ENCODE peak calls at places on chromosome 20, in eight cellular contexts. X is sigmoid colon, P is heart left ventricle, K is adrenal gland, D is HepG2, L is tibial nerve, U is ovary, E is A549. J is an unnamed sample.

GRCh38 chr20:5092765-5093339 is 26.9 kb downstream of the PCNA start:
- DNase-seq in X (no peak), P (no peak), K (no peak), D (no peak), L (no peak), U (no peak), E (no peak), J (no peak)

GRCh38 chr20:35339007-35339406 is 46.8 kb upstream of the FAM83C start:
- DNase-seq in X (no peak), P (no peak), K (no peak), D (no peak), L (no peak), U (no peak), E (no peak), J (no peak)

GRCh38 chr20:46182271-46182670 is 64.2 kb downstream of the CD40 start:
- DNase-seq in X (no peak), P (no peak), K (no peak), D (no peak), L (no peak), U (no peak), E (no peak), J (no peak)

GRCh38 chr20:61436268-61436667 is 184.2 kb downstream of the CDH4 start:
- DNase-seq in X (no peak), P (no peak), K (no peak), D (no peak), L (no peak), U (no peak), E (no peak), J (no peak)

GRCh38 chr20:62219992-62220665 is at the start of gene HRH3:
- DNase-seq in X (no peak), P (no peak), K (peak; percentile 61), D (peak; percentile 41), L (no peak), U (peak; percentile 31), E (no peak), J (no peak)

GRCh38 chr20:60206259-60206658 is 248.0 kb downstream of the CDH26 start:
- DNase-seq in X (no peak), P (no peak), K (no peak), D (peak; percentile 31), L (no peak), U (no peak), E (peak; percentile 27), J (no peak)

GRCh38 chr20:25287631-25288290 is 39.9 kb downstream of the PYGB start:
- DNase-seq in X (peak; percentile 18), P (peak; percentile 20), K (peak; percentile 3), D (no peak), L (no peak), U (peak; percentile 9), E (no peak), J (no peak)

GRCh38 chr20:61719691-61720347 is 345.9 kb downstream of the TAF4 start:
- DNase-seq in X (no peak), P (no peak), K (no peak), D (no peak), L (no peak), U (no peak), E (no peak), J (no peak)

GRCh38 chr20:46438156-46438750 is 31.8 kb upstream of the ELMO2 start:
- DNase-seq in X (no peak), P (no peak), K (no peak), D (peak; percentile 50), L (no peak), U (no peak), E (peak; percentile 50), J (no peak)

GRCh38 chr20:15799871-15800270 is 773.4 kb downstream of the KIF16B start:
- DNase-seq in X (no peak), P (no peak), K (no peak), D (no peak), L (no peak), U (no peak), E (no peak), J (no peak)

GRCh38 chr20:869606-870005 is 36.1 kb downstream of the FAM110A start:
- DNase-seq in X (no peak), P (no peak), K (no peak), D (no peak), L (no peak), U (no peak), E (no peak), J (no peak)

GRCh38 chr20:63216849-63217471 is 1.0 kb upstream of the YTHDF1 start:
- DNase-seq in X (no peak), P (no peak), K (no peak), D (no peak), L (no peak), U (no peak), E (no peak), J (no peak)

GRCh38 chr20:50286174-50286511 is 95.5 kb downstream of the CEBPB start:
- DNase-seq in X (no peak), P (peak; percentile 19), K (no peak), D (no peak), L (no peak), U (no peak), E (no peak), J (no peak)

GRCh38 chr20:50283922-50284810 is 93.5 kb downstream of the CEBPB start:
- DNase-seq in X (peak; percentile 76), P (peak; percentile 45), K (no peak), D (peak; percentile 58), L (no peak), U (no peak), E (peak; percentile 80), J (no peak)

GRCh38 chr20:50285376-50286173 is 94.9 kb downstream of the CEBPB start:
- DNase-seq in X (peak; percentile 86), P (peak; percentile 44), K (no peak), D (no peak), L (no peak), U (peak; percentile 83), E (no peak), J (no peak)

GRCh38 chr20:50283370-50283769 is 92.7 kb downstream of the CEBPB start:
- DNase-seq in X (no peak), P (peak; percentile 27), K (no peak), D (no peak), L (no peak), U (no peak), E (no peak), J (no peak)

GRCh38 chr20:50284811-50285375 is 94.3 kb downstream of the CEBPB start:
- DNase-seq in X (peak; percentile 71), P (peak; percentile 68), K (no peak), D (no peak), L (no peak), U (peak; percentile 81), E (no peak), J (no peak)
- H3K4me1 ChIP-seq in X (peaks cover 23% of the 10 kb centered on the region), P (peaks cover 5% of the 10 kb centered on the region), K (peaks cover 51% of the 10 kb centered on the region), D (peaks cover 73% of the 10 kb centered on the region), L (peaks cover 62% of the 10 kb centered on the region), U (peaks cover 29% of the 10 kb centered on the region), E (peaks cover 73% of the 10 kb centered on the region), J (peaks cover 55% of the 10 kb centered on the region)

DNA sequence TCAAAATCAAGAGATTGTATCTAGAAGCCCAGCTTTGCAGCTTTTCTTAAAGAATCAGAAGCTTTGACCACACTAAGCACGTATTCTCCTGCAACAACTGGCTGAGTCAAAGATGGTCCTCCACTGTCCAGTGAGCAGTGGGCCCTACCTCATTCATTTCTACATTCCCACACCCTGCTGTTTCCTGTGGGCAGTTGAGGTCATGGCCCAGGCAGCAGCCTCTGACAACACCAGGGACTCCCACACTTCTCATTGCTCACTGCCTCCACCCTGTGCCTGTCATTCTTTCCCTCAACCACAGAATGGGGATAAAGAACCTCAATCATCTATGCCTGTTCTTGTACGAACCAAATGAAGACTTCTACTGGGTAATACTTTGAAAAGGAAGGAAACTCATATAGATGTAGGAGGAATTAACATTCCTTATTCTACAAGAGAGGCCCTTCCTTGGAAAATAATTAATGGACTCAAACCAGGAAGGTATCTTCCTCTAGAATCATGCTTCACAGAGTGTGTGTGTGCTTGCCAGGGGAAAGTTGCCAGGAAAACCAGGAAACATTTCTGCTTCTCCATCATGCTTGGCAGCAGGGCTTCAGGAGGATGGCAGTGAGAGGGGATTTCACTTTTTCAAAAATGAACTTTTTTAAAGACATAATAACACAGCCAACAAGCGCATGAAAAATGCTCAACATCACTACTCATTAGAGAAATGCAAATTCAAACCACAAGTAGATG is 191.7 kb upstream of the RIN2 start:
- DNase-seq in X (no peak), P (no peak), K (no peak), D (no peak), L (no peak), U (no peak), E (no peak), J (no peak)
- TF ChIP-seq POLR2A in X (no peak), P (no peak), K (no peak), D (no peak), L (no peak), U (no peak), E (no peak), J (no peak)

DNA sequence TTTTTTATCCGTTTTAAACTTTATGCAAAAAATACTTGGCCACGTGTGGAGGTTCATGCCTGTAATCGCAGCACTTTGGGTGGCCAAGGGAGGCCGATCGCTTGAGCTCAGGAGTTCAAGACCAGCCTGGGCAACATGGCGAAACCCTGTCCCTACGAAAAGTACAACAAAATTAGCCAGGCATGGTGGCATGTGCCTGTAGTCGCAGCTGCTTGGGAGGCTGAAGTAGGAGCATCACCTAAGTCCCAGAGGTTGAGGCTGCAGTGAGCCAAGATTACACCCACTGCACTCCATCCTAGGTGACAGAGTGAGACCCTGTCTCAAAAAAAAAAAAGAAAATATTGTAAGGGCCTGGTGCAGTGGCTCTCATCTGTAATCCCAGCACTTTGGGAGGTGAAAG is 45.0 kb downstream of the CSE1L start:
- DNase-seq in X (no peak), P (no peak), K (no peak), D (no peak), L (no peak), U (no peak), E (no peak), J (no peak)
- H3K4me3 ChIP-seq in X (no peak overlapping the region), P (no peak overlapping the region), K (no peak overlapping the region), D (no peak overlapping the region), L (no peak overlapping the region), U (no peak overlapping the region), E (no peak overlapping the region), J (no peak overlapping the region)

DNA sequence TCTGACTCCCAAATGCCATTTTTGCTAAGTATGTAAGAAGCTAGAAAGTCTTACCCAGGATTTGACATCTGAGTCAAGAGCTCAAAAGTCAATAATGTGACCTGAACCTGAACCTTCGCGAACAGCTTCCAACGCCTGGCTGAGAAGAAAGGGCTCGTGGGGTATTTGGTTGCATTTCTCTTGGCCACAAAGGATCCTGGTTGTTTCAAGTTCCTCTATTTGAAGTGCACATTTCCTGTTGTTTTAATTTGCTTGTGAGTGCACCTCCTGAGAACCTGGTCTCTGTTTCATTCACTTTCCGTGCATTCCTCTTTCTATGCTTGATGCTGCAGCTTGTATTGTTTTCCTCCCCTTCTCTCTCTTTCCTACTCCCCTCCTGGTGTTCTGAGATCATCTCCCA is 212.5 kb downstream of the FOXA2 start:
- DNase-seq in X (no peak), P (no peak), K (no peak), D (no peak), L (no peak), U (no peak), E (no peak), J (no peak)
- H3K4me1 ChIP-seq in X (no peaks in the 10 kb centered on the region), P (no peaks in the 10 kb centered on the region), K (no peaks in the 10 kb centered on the region), D (no peaks in the 10 kb centered on the region), L (peaks cover 4% of the 10 kb centered on the region), U (no peaks in the 10 kb centered on the region), E (peaks cover 38% of the 10 kb centered on the region), J (no peaks in the 10 kb centered on the region)

DNA sequence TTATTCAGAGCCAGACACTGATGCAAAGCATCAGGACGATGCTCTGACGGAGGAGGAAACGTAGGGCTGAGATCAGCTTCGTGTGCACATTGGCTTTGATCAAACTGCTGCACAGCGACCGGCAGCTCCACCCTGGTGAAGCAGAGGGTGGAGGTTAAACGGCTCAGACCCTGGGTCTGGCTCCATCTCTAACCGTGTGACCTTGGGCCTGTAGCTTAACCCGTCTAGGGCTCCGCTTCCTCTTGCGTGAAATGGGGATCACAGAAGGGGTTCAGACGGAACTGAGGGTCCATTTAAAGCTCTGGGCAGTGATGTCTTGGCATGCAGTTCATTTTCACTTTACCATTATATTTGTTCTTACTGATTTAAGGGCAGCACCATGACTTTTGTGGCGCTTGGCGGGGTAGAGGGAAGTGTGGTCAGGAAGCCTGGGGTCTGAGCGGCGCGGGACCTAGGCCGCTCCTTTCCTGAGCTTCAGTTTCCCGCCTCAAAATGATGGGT is 639 bp downstream of the RBL1 start:
- DNase-seq in X (no peak), P (no peak), K (peak; percentile 17), D (peak; percentile 41), L (no peak), U (no peak), E (peak; percentile 35), J (no peak)
- TF ChIP-seq POLR2A in X (no peak), P (no peak), K (no peak), D (no peak), L (no peak), U (no peak), E (no peak), J (no peak)

J was measured in esophagus squamous epithelium.